ENCODE peak calls at places on chromosomes 12 and 14, in six cellular contexts. Z, H, R, P, M and O are unnamed samples.

GRCh38 chr12:105212431-105212830 is 23.5 kb downstream of the APPL2 start:
- DNase-seq in Z (no peak), M (no peak), P (no peak), H (no peak), R (no peak), O (no peak)

GRCh38 chr12:54215990-54216579 is 27.3 kb upstream of the SMUG1 start:
- DNase-seq in Z (peak), R (no peak), M (no peak), P (no peak), H (no peak), O (no peak)

GRCh38 chr12:3247077-3247476 is 169.9 kb downstream of the TSPAN9 start:
- DNase-seq in P (no peak), M (no peak), H (no peak), R (no peak), Z (no peak), O (no peak)

GRCh38 chr12:116434155-116435065 is 124.8 kb upstream of the MAP1LC3B2 start:
- DNase-seq in M (no peak), Z (peak), R (no peak), P (peak), H (peak), O (peak)

GRCh38 chr14:89237923-89238529 is 179.0 kb downstream of the FOXN3 start:
- DNase-seq in H (no peak), R (no peak), Z (no peak), P (no peak), M (no peak), O (no peak)

GRCh38 chr12:121805800-121806555 is 2.2 kb downstream of the SETD1B start:
- DNase-seq in Z (no peak), P (no peak), R (no peak), M (no peak), H (peak), O (no peak)

GRCh38 chr14:76977793-76978730 is 50.4 kb downstream of the IRF2BPL start:
- DNase-seq in R (no peak), Z (peak), H (no peak), M (peak), P (no peak), O (peak)

GRCh38 chr14:76690502-76691105 is 70.7 kb upstream of the VASH1 start:
- DNase-seq in H (no peak), M (no peak), R (no peak), Z (no peak), P (no peak), O (no peak)

GRCh38 chr14:60349663-60350365 is 100.8 kb downstream of the PPM1A start:
- DNase-seq in R (peak), M (peak), H (no peak), P (peak), Z (peak), O (no peak)

GRCh38 chr14:69043007-69043444 is 63.9 kb upstream of the ACTN1 start:
- DNase-seq in M (no peak), P (no peak), H (peak), R (no peak), Z (peak), O (no peak)

GRCh38 chr12:125533434-125534029 is 468.3 kb downstream of the AACS start:
- DNase-seq in M (peak), Z (peak), R (no peak), P (no peak), H (peak), O (no peak)

GRCh38 chr14:34460841-34461240 is 1.2 kb downstream of the SPTSSA start:
- DNase-seq in M (no peak), Z (no peak), H (no peak), R (no peak), P (no peak), O (no peak)

GRCh38 chr14:57051633-57052032 is 217.1 kb downstream of the EXOC5 start:
- DNase-seq in H (no peak), Z (no peak), R (no peak), M (no peak), P (no peak), O (no peak)

GRCh38 chr12:546265-546919 is 86.7 kb downstream of the B4GALNT3 start:
- DNase-seq in Z (no peak), H (no peak), R (no peak), M (no peak), P (no peak), O (no peak)

GRCh38 chr14:97138801-97139200 is 341.6 kb downstream of the VRK1 start:
- DNase-seq in Z (no peak), H (no peak), P (no peak), R (no peak), M (no peak), O (no peak)

GRCh38 chr14:102486513-102487203 is 22.9 kb downstream of the ANKRD9 start:
- DNase-seq in P (no peak), H (no peak), M (no peak), R (no peak), Z (no peak), O (peak)

GRCh38 chr12:80837342-80837978 is 100.3 kb downstream of the LIN7A start:
- DNase-seq in Z (no peak), R (no peak), P (peak), H (no peak), M (no peak), O (no peak)

GRCh38 chr14:85416771-85417170 is 113.2 kb upstream of the FLRT2 start:
- DNase-seq in P (no peak), M (no peak), R (peak), Z (no peak), H (no peak), O (no peak)

GRCh38 chr12:51342416-51342815 is 4.1 kb downstream of the CELA1 start:
- DNase-seq in H (peak), R (no peak), Z (no peak), M (no peak), P (no peak), O (no peak)

DNA sequence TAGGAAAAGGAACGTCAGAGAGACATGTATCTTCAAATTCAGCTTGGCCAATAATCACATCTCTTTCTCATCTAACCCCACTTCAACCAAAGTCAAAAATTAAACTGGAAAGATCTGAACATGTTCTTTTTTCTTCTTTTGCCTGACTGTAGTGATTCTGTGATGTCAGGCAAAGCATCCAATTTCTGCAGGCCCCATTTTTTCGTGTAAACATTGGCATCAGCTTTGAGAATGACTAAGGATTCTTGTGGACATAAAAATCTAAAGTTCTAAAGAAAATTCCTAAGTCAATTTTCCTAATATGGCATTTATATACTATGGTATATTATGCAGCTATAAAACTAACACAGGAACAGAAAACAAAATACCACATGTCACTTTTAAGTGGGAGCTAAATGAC is 89.1 kb downstream of the STXBP6 start:
- DNase-seq in R (no peak), P (no peak), Z (no peak), H (no peak), M (no peak), O (no peak)
- TF ChIP-seq POLR2AphosphoS5 in R (no peak), P (no peak), Z (no peak), H (no peak), M (no peak), O (no peak)

GRCh38 chr12:110696283-110696682 is 7.4 kb upstream of the HVCN1 start:
- DNase-seq in Z (no peak), H (no peak), M (no peak), P (no peak), R (no peak), O (peak)

GRCh38 chr12:110694330-110694891 is 5.5 kb upstream of the HVCN1 start:
- DNase-seq in Z (peak), H (peak), P (no peak), R (no peak), M (no peak), O (peak)

GRCh38 chr12:110702081-110702480 is 13.2 kb upstream of the HVCN1 start:
- DNase-seq in P (no peak), M (no peak), H (no peak), R (no peak), Z (no peak), O (no peak)

GRCh38 chr12:110699591-110700445 is 10.9 kb upstream of the HVCN1 start:
- DNase-seq in H (peak), P (no peak), Z (no peak), M (no peak), R (no peak), O (peak)

DNA sequence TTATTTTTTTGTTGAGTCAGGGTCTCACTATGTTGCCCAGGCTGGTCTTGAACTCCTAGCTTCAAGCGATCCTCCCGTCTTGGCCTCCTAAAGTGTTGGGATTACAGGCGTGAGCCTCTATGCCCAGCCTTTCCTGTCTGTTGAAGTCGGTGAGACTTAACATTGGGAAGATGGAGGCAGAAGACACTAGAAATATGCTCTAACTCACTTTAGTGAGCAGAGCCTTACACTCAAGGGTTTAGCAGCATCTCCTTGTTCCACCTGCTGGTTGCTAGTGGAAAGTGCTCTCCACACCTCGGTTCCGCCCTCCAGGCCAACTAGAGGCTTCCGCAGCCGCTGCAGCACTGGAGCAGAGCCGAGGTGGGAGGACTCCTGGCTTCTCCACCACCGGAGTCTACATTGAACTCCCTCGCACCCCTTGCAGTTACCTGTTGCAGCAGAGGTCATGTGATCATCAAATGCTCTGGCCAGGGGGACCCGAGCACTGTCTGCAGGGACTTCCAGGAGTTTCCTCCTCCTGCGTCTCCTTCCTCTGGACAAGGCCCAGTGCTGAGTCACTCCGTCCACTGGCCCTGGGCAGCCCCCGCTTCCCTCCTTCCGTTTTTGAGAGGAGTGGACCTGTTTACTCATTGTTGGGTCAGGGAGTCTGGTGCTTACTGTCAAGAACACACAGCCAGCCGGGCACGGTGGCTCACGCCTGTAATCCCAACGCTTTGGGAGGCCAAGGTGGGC is 9.4 kb upstream of the HVCN1 start:
- DNase-seq in P (peak), H (peak), R (peak), Z (peak), M (peak), O (peak)
- TF ChIP-seq POLR2AphosphoS5 in P (peak), H (peak), R (no peak), Z (no peak), M (no peak), O (no peak)

DNA sequence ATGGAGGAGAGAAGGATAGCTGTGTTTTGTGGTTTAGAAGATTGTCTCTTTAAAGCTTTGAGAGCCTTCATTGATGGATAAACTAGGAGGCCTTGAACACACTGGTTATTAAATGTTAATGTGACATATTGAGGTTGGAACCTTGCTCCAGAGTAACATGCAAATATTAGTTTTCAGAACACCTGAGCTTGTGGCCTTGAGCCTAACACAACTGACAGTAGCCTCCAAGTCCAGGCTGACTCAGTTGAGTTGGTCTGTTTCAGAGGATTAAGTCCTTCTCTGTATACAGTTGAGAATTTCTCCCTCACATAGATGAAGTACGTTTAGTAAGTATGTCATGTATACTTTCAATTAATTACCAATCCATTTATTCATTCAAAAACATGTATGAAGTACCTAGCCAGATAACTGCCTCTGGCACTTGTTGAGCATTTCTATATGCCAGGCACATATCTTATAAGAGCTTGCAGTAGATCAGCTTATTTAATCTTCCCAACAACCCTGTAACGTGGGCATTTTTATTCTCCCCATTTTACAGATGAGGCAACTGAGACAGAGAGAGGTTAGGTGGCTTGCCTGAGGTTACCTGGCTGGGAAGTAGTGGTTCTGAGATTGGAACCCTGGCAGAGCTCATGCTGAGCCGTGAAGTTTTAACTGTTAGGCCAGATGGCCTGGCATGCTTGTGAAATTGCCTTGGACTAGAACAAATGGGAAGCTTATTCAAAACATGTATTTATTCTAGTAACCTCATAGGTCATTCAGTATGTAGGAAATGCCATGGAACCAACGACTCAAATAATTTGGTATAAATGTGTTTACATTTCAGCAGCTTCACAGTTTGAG is 63.6 kb downstream of the ELK3 start:
- DNase-seq in P (no peak), R (no peak), M (no peak), H (no peak), Z (no peak), O (no peak)
- TF ChIP-seq POLR2AphosphoS5 in P (no peak), R (no peak), M (peak), H (no peak), Z (no peak), O (no peak)

DNA sequence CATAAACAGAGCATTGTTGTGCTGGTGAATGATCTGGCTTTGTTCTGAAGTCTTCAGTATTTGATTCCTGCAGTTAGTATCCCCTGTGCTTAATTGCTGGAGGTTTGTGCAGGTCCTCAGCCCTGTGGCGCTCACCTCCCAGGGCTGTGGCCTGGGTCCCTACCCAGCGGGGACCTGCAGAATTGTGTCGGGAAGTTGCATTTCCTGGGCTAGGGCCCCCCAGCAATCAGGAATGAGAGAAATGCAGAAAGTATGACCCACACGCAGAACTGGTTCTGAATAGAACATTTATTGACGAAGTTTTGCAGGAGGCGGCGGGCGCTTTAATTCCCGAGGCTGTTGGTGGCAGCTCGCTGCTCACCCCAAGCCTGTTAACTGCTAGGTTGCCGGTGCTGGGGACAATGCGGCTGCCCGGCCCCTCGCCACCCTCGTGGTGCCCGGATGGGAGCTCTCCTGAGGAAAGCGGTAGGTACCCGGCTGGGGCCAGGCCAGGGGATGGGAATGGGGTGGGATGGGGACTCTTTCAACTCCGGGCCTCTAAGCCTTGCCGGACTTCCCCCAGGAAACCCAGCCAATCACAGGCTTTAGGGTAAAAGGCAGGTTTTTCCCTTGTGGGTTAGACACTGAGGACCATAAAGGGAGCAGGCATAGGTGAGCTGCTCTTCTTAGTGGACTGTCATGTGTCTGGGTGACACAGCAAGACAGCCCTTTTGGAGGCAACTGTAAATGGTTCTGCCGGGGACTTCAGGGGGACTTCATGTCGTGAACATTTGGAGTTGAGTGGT is 11.6 kb downstream of the PLEKHG3 start:
- DNase-seq in M (no peak), Z (no peak), P (no peak), R (no peak), H (peak), O (peak)
- TF ChIP-seq POLR2AphosphoS5 in M (no peak), Z (no peak), P (no peak), R (no peak), H (no peak), O (peak)